ENCODE peak calls at places on chromosomes 5 and 9, in ten cellular contexts. One of them, this sample, is unnamed.

GRCh38 chr5:136057401-136057951 is 28.7 kb downstream of the TGFBI start:
- DNase-seq in tibial artery: no peak
- DNase-seq in memory B cell: no peak
- DNase-seq in stimulated activated CD4-positive, alpha-beta T cell treated with anti-CD3 and anti-CD28 coated beads, Interleukin-4, amount 100 ng/mL, for 4 hours: no peak
- DNase-seq in BJ: no peak
- DNase-seq in GM10248: no peak
- DNase-seq in lung microvascular endothelial cell: no peak
- DNase-seq in stimulated activated CD8-positive, alpha-beta memory T cell treated with anti-CD3 and anti-CD28 coated beads, Interleukin-4, amount 100 ng/mL, for 48 hours: no peak
- DNase-seq in amygdala: no peak
- DNase-seq in GM12865: no peak
- DNase-seq in this sample: no peak

GRCh38 chr5:175520321-175520720 is 42.0 kb downstream of the SFXN1 start:
- DNase-seq in tibial artery: no peak
- DNase-seq in memory B cell: no peak
- DNase-seq in stimulated activated CD4-positive, alpha-beta T cell treated with anti-CD3 and anti-CD28 coated beads, Interleukin-4, amount 100 ng/mL, for 4 hours: peak
- DNase-seq in BJ: no peak
- DNase-seq in GM10248: no peak
- DNase-seq in lung microvascular endothelial cell: no peak
- DNase-seq in stimulated activated CD8-positive, alpha-beta memory T cell treated with anti-CD3 and anti-CD28 coated beads, Interleukin-4, amount 100 ng/mL, for 48 hours: peak
- DNase-seq in amygdala: no peak
- DNase-seq in GM12865: no peak
- DNase-seq in this sample: no peak

GRCh38 chr9:92342825-92343488 is 17.2 kb downstream of the CENPP start:
- DNase-seq in tibial artery: no peak
- DNase-seq in memory B cell: no peak
- DNase-seq in stimulated activated CD4-positive, alpha-beta T cell treated with anti-CD3 and anti-CD28 coated beads, Interleukin-4, amount 100 ng/mL, for 4 hours: no peak
- DNase-seq in BJ: no peak
- DNase-seq in GM10248: no peak
- DNase-seq in lung microvascular endothelial cell: peak
- DNase-seq in stimulated activated CD8-positive, alpha-beta memory T cell treated with anti-CD3 and anti-CD28 coated beads, Interleukin-4, amount 100 ng/mL, for 48 hours: no peak
- DNase-seq in amygdala: no peak
- DNase-seq in GM12865: no peak
- DNase-seq in this sample: no peak

GRCh38 chr9:110370316-110370715 is 32.7 kb upstream of the TXNDC8 start:
- DNase-seq in tibial artery: no peak
- DNase-seq in memory B cell: no peak
- DNase-seq in stimulated activated CD4-positive, alpha-beta T cell treated with anti-CD3 and anti-CD28 coated beads, Interleukin-4, amount 100 ng/mL, for 4 hours: no peak
- DNase-seq in BJ: no peak
- DNase-seq in GM10248: no peak
- DNase-seq in lung microvascular endothelial cell: no peak
- DNase-seq in stimulated activated CD8-positive, alpha-beta memory T cell treated with anti-CD3 and anti-CD28 coated beads, Interleukin-4, amount 100 ng/mL, for 48 hours: no peak
- DNase-seq in amygdala: no peak
- DNase-seq in GM12865: no peak
- DNase-seq in this sample: no peak

GRCh38 chr5:73605223-73606087 is 20.5 kb upstream of the ARHGEF28 start:
- DNase-seq in tibial artery: no peak
- DNase-seq in memory B cell: no peak
- DNase-seq in stimulated activated CD4-positive, alpha-beta T cell treated with anti-CD3 and anti-CD28 coated beads, Interleukin-4, amount 100 ng/mL, for 4 hours: no peak
- DNase-seq in BJ: no peak
- DNase-seq in GM10248: no peak
- DNase-seq in lung microvascular endothelial cell: peak
- DNase-seq in stimulated activated CD8-positive, alpha-beta memory T cell treated with anti-CD3 and anti-CD28 coated beads, Interleukin-4, amount 100 ng/mL, for 48 hours: no peak
- DNase-seq in amygdala: no peak
- DNase-seq in GM12865: no peak
- DNase-seq in this sample: no peak

GRCh38 chr9:107631788-107632187 is 142.2 kb upstream of the KLF4 start:
- DNase-seq in tibial artery: no peak
- DNase-seq in memory B cell: no peak
- DNase-seq in stimulated activated CD4-positive, alpha-beta T cell treated with anti-CD3 and anti-CD28 coated beads, Interleukin-4, amount 100 ng/mL, for 4 hours: no peak
- DNase-seq in BJ: no peak
- DNase-seq in GM10248: no peak
- DNase-seq in lung microvascular endothelial cell: no peak
- DNase-seq in stimulated activated CD8-positive, alpha-beta memory T cell treated with anti-CD3 and anti-CD28 coated beads, Interleukin-4, amount 100 ng/mL, for 48 hours: no peak
- DNase-seq in amygdala: no peak
- DNase-seq in GM12865: no peak
- DNase-seq in this sample: no peak

GRCh38 chr5:34517249-34517648 is 138.9 kb upstream of the RAI14 start:
- DNase-seq in tibial artery: no peak
- DNase-seq in memory B cell: no peak
- DNase-seq in stimulated activated CD4-positive, alpha-beta T cell treated with anti-CD3 and anti-CD28 coated beads, Interleukin-4, amount 100 ng/mL, for 4 hours: no peak
- DNase-seq in BJ: no peak
- DNase-seq in GM10248: no peak
- DNase-seq in lung microvascular endothelial cell: peak
- DNase-seq in stimulated activated CD8-positive, alpha-beta memory T cell treated with anti-CD3 and anti-CD28 coated beads, Interleukin-4, amount 100 ng/mL, for 48 hours: no peak
- DNase-seq in amygdala: no peak
- DNase-seq in GM12865: no peak
- DNase-seq in this sample: no peak

GRCh38 chr9:69877852-69878507 is 57.4 kb downstream of the CFAP95 start:
- DNase-seq in tibial artery: no peak
- DNase-seq in memory B cell: no peak
- DNase-seq in stimulated activated CD4-positive, alpha-beta T cell treated with anti-CD3 and anti-CD28 coated beads, Interleukin-4, amount 100 ng/mL, for 4 hours: no peak
- DNase-seq in BJ: no peak
- DNase-seq in GM10248: peak
- DNase-seq in lung microvascular endothelial cell: peak
- DNase-seq in stimulated activated CD8-positive, alpha-beta memory T cell treated with anti-CD3 and anti-CD28 coated beads, Interleukin-4, amount 100 ng/mL, for 48 hours: no peak
- DNase-seq in amygdala: no peak
- DNase-seq in GM12865: peak
- DNase-seq in this sample: no peak

GRCh38 chr9:101485873-101486692 is 47.6 kb upstream of the RNF20 start:
- DNase-seq in tibial artery: peak
- DNase-seq in memory B cell: no peak
- DNase-seq in stimulated activated CD4-positive, alpha-beta T cell treated with anti-CD3 and anti-CD28 coated beads, Interleukin-4, amount 100 ng/mL, for 4 hours: no peak
- DNase-seq in BJ: no peak
- DNase-seq in GM10248: no peak
- DNase-seq in lung microvascular endothelial cell: peak
- DNase-seq in stimulated activated CD8-positive, alpha-beta memory T cell treated with anti-CD3 and anti-CD28 coated beads, Interleukin-4, amount 100 ng/mL, for 48 hours: no peak
- DNase-seq in amygdala: no peak
- DNase-seq in GM12865: no peak
- DNase-seq in this sample: peak

GRCh38 chr9:36442710-36443109 is 42.6 kb upstream of the RNF38 start:
- DNase-seq in tibial artery: no peak
- DNase-seq in memory B cell: no peak
- DNase-seq in stimulated activated CD4-positive, alpha-beta T cell treated with anti-CD3 and anti-CD28 coated beads, Interleukin-4, amount 100 ng/mL, for 4 hours: no peak
- DNase-seq in BJ: no peak
- DNase-seq in GM10248: no peak
- DNase-seq in lung microvascular endothelial cell: no peak
- DNase-seq in stimulated activated CD8-positive, alpha-beta memory T cell treated with anti-CD3 and anti-CD28 coated beads, Interleukin-4, amount 100 ng/mL, for 48 hours: no peak
- DNase-seq in amygdala: no peak
- DNase-seq in GM12865: no peak
- DNase-seq in this sample: no peak

GRCh38 chr9:123998970-123999621 is 12.5 kb upstream of the LHX2 start:
- DNase-seq in tibial artery: no peak
- DNase-seq in memory B cell: peak
- DNase-seq in stimulated activated CD4-positive, alpha-beta T cell treated with anti-CD3 and anti-CD28 coated beads, Interleukin-4, amount 100 ng/mL, for 4 hours: no peak
- DNase-seq in BJ: no peak
- DNase-seq in GM10248: no peak
- DNase-seq in lung microvascular endothelial cell: no peak
- DNase-seq in stimulated activated CD8-positive, alpha-beta memory T cell treated with anti-CD3 and anti-CD28 coated beads, Interleukin-4, amount 100 ng/mL, for 48 hours: no peak
- DNase-seq in amygdala: no peak
- DNase-seq in GM12865: peak
- DNase-seq in this sample: no peak

GRCh38 chr9:123742009-123742767 is 187.7 kb downstream of the DENND1A start:
- DNase-seq in tibial artery: peak
- DNase-seq in memory B cell: no peak
- DNase-seq in stimulated activated CD4-positive, alpha-beta T cell treated with anti-CD3 and anti-CD28 coated beads, Interleukin-4, amount 100 ng/mL, for 4 hours: no peak
- DNase-seq in BJ: no peak
- DNase-seq in GM10248: no peak
- DNase-seq in lung microvascular endothelial cell: peak
- DNase-seq in stimulated activated CD8-positive, alpha-beta memory T cell treated with anti-CD3 and anti-CD28 coated beads, Interleukin-4, amount 100 ng/mL, for 48 hours: no peak
- DNase-seq in amygdala: no peak
- DNase-seq in GM12865: no peak
- DNase-seq in this sample: no peak

GRCh38 chr9:113583511-113584470 is 120.3 kb downstream of the RGS3 start:
- DNase-seq in tibial artery: no peak
- DNase-seq in memory B cell: no peak
- DNase-seq in stimulated activated CD4-positive, alpha-beta T cell treated with anti-CD3 and anti-CD28 coated beads, Interleukin-4, amount 100 ng/mL, for 4 hours: no peak
- DNase-seq in BJ: no peak
- DNase-seq in GM10248: no peak
- DNase-seq in lung microvascular endothelial cell: no peak
- DNase-seq in stimulated activated CD8-positive, alpha-beta memory T cell treated with anti-CD3 and anti-CD28 coated beads, Interleukin-4, amount 100 ng/mL, for 48 hours: no peak
- DNase-seq in amygdala: no peak
- DNase-seq in GM12865: no peak
- DNase-seq in this sample: no peak

GRCh38 chr5:169299146-169299545 is 1.8 kb downstream of the SLIT3 start:
- DNase-seq in tibial artery: no peak
- DNase-seq in memory B cell: no peak
- DNase-seq in stimulated activated CD4-positive, alpha-beta T cell treated with anti-CD3 and anti-CD28 coated beads, Interleukin-4, amount 100 ng/mL, for 4 hours: no peak
- DNase-seq in BJ: no peak
- DNase-seq in GM10248: no peak
- DNase-seq in lung microvascular endothelial cell: no peak
- DNase-seq in stimulated activated CD8-positive, alpha-beta memory T cell treated with anti-CD3 and anti-CD28 coated beads, Interleukin-4, amount 100 ng/mL, for 48 hours: no peak
- DNase-seq in amygdala: no peak
- DNase-seq in GM12865: no peak
- DNase-seq in this sample: no peak

GRCh38 chr9:129640086-129640870 is 1.7 kb downstream of the ASB6 start:
- DNase-seq in tibial artery: no peak
- DNase-seq in memory B cell: no peak
- DNase-seq in stimulated activated CD4-positive, alpha-beta T cell treated with anti-CD3 and anti-CD28 coated beads, Interleukin-4, amount 100 ng/mL, for 4 hours: no peak
- DNase-seq in BJ: no peak
- DNase-seq in GM10248: no peak
- DNase-seq in lung microvascular endothelial cell: peak
- DNase-seq in stimulated activated CD8-positive, alpha-beta memory T cell treated with anti-CD3 and anti-CD28 coated beads, Interleukin-4, amount 100 ng/mL, for 48 hours: no peak
- DNase-seq in amygdala: no peak
- DNase-seq in GM12865: no peak
- DNase-seq in this sample: peak

GRCh38 chr5:134125195-134126015 is 10.9 kb downstream of the TCF7 start:
- DNase-seq in tibial artery: peak
- DNase-seq in memory B cell: no peak
- DNase-seq in stimulated activated CD4-positive, alpha-beta T cell treated with anti-CD3 and anti-CD28 coated beads, Interleukin-4, amount 100 ng/mL, for 4 hours: no peak
- DNase-seq in BJ: peak
- DNase-seq in GM10248: no peak
- DNase-seq in lung microvascular endothelial cell: peak
- DNase-seq in stimulated activated CD8-positive, alpha-beta memory T cell treated with anti-CD3 and anti-CD28 coated beads, Interleukin-4, amount 100 ng/mL, for 48 hours: peak
- DNase-seq in amygdala: no peak
- DNase-seq in GM12865: peak
- DNase-seq in this sample: peak

GRCh38 chr5:168881427-168882149 is 302.4 kb upstream of the PANK3 start:
- DNase-seq in tibial artery: no peak
- DNase-seq in memory B cell: no peak
- DNase-seq in stimulated activated CD4-positive, alpha-beta T cell treated with anti-CD3 and anti-CD28 coated beads, Interleukin-4, amount 100 ng/mL, for 4 hours: no peak
- DNase-seq in BJ: no peak
- DNase-seq in GM10248: peak
- DNase-seq in lung microvascular endothelial cell: no peak
- DNase-seq in stimulated activated CD8-positive, alpha-beta memory T cell treated with anti-CD3 and anti-CD28 coated beads, Interleukin-4, amount 100 ng/mL, for 48 hours: no peak
- DNase-seq in amygdala: no peak
- DNase-seq in GM12865: peak
- DNase-seq in this sample: peak

GRCh38 chr9:103041961-103042360 is 46.8 kb downstream of the CYLC2 start:
- DNase-seq in tibial artery: no peak
- DNase-seq in memory B cell: no peak
- DNase-seq in stimulated activated CD4-positive, alpha-beta T cell treated with anti-CD3 and anti-CD28 coated beads, Interleukin-4, amount 100 ng/mL, for 4 hours: no peak
- DNase-seq in BJ: no peak
- DNase-seq in GM10248: no peak
- DNase-seq in lung microvascular endothelial cell: no peak
- DNase-seq in stimulated activated CD8-positive, alpha-beta memory T cell treated with anti-CD3 and anti-CD28 coated beads, Interleukin-4, amount 100 ng/mL, for 48 hours: no peak
- DNase-seq in amygdala: no peak
- DNase-seq in GM12865: no peak
- DNase-seq in this sample: no peak

GRCh38 chr9:132994410-132995120 is 16.1 kb downstream of the GFI1B start:
- DNase-seq in tibial artery: no peak
- DNase-seq in memory B cell: no peak
- DNase-seq in stimulated activated CD4-positive, alpha-beta T cell treated with anti-CD3 and anti-CD28 coated beads, Interleukin-4, amount 100 ng/mL, for 4 hours: no peak
- DNase-seq in BJ: no peak
- DNase-seq in GM10248: peak
- DNase-seq in lung microvascular endothelial cell: no peak
- DNase-seq in stimulated activated CD8-positive, alpha-beta memory T cell treated with anti-CD3 and anti-CD28 coated beads, Interleukin-4, amount 100 ng/mL, for 48 hours: peak
- DNase-seq in amygdala: no peak
- DNase-seq in GM12865: peak
- DNase-seq in this sample: no peak

GRCh38 chr5:131983244-131983771 is 28.1 kb downstream of the ACSL6 start:
- DNase-seq in tibial artery: no peak
- DNase-seq in memory B cell: no peak
- DNase-seq in stimulated activated CD4-positive, alpha-beta T cell treated with anti-CD3 and anti-CD28 coated beads, Interleukin-4, amount 100 ng/mL, for 4 hours: no peak
- DNase-seq in BJ: no peak
- DNase-seq in GM10248: no peak
- DNase-seq in lung microvascular endothelial cell: no peak
- DNase-seq in stimulated activated CD8-positive, alpha-beta memory T cell treated with anti-CD3 and anti-CD28 coated beads, Interleukin-4, amount 100 ng/mL, for 48 hours: no peak
- DNase-seq in amygdala: no peak
- DNase-seq in GM12865: no peak
- DNase-seq in this sample: no peak

GRCh38 chr9:8880031-8880430 is 1080.5 kb upstream of the DMAC1 start:
- DNase-seq in tibial artery: no peak
- DNase-seq in memory B cell: no peak
- DNase-seq in stimulated activated CD4-positive, alpha-beta T cell treated with anti-CD3 and anti-CD28 coated beads, Interleukin-4, amount 100 ng/mL, for 4 hours: no peak
- DNase-seq in BJ: no peak
- DNase-seq in GM10248: no peak
- DNase-seq in lung microvascular endothelial cell: no peak
- DNase-seq in stimulated activated CD8-positive, alpha-beta memory T cell treated with anti-CD3 and anti-CD28 coated beads, Interleukin-4, amount 100 ng/mL, for 48 hours: no peak
- DNase-seq in amygdala: no peak
- DNase-seq in GM12865: no peak
- DNase-seq in this sample: no peak

GRCh38 chr9:123073991-123074422 is 40.5 kb downstream of the GPR21 start:
- DNase-seq in tibial artery: no peak
- DNase-seq in memory B cell: no peak
- DNase-seq in stimulated activated CD4-positive, alpha-beta T cell treated with anti-CD3 and anti-CD28 coated beads, Interleukin-4, amount 100 ng/mL, for 4 hours: no peak
- DNase-seq in BJ: peak
- DNase-seq in GM10248: no peak
- DNase-seq in lung microvascular endothelial cell: peak
- DNase-seq in stimulated activated CD8-positive, alpha-beta memory T cell treated with anti-CD3 and anti-CD28 coated beads, Interleukin-4, amount 100 ng/mL, for 48 hours: no peak
- DNase-seq in amygdala: no peak
- DNase-seq in GM12865: no peak
- DNase-seq in this sample: no peak

GRCh38 chr9:119044801-119045200 is 324.4 kb downstream of the BRINP1 start:
- DNase-seq in tibial artery: no peak
- DNase-seq in memory B cell: no peak
- DNase-seq in stimulated activated CD4-positive, alpha-beta T cell treated with anti-CD3 and anti-CD28 coated beads, Interleukin-4, amount 100 ng/mL, for 4 hours: no peak
- DNase-seq in BJ: no peak
- DNase-seq in GM10248: no peak
- DNase-seq in lung microvascular endothelial cell: no peak
- DNase-seq in stimulated activated CD8-positive, alpha-beta memory T cell treated with anti-CD3 and anti-CD28 coated beads, Interleukin-4, amount 100 ng/mL, for 48 hours: no peak
- DNase-seq in amygdala: no peak
- DNase-seq in GM12865: no peak
- DNase-seq in this sample: no peak

GRCh38 chr9:113892861-113893491 is 16.9 kb downstream of the ZNF618 start:
- DNase-seq in tibial artery: no peak
- DNase-seq in memory B cell: no peak
- DNase-seq in stimulated activated CD4-positive, alpha-beta T cell treated with anti-CD3 and anti-CD28 coated beads, Interleukin-4, amount 100 ng/mL, for 4 hours: no peak
- DNase-seq in BJ: no peak
- DNase-seq in GM10248: no peak
- DNase-seq in lung microvascular endothelial cell: no peak
- DNase-seq in stimulated activated CD8-positive, alpha-beta memory T cell treated with anti-CD3 and anti-CD28 coated beads, Interleukin-4, amount 100 ng/mL, for 48 hours: no peak
- DNase-seq in amygdala: no peak
- DNase-seq in GM12865: no peak
- DNase-seq in this sample: no peak

GRCh38 chr9:99515874-99516656 is 294.0 kb downstream of the SEC61B start:
- DNase-seq in tibial artery: no peak
- DNase-seq in memory B cell: no peak
- DNase-seq in stimulated activated CD4-positive, alpha-beta T cell treated with anti-CD3 and anti-CD28 coated beads, Interleukin-4, amount 100 ng/mL, for 4 hours: no peak
- DNase-seq in BJ: no peak
- DNase-seq in GM10248: peak
- DNase-seq in lung microvascular endothelial cell: no peak
- DNase-seq in stimulated activated CD8-positive, alpha-beta memory T cell treated with anti-CD3 and anti-CD28 coated beads, Interleukin-4, amount 100 ng/mL, for 48 hours: no peak
- DNase-seq in amygdala: no peak
- DNase-seq in GM12865: peak
- DNase-seq in this sample: no peak

GRCh38 chr5:14417792-14418765 is 163.5 kb upstream of the OTULINL start:
- DNase-seq in tibial artery: no peak
- DNase-seq in memory B cell: no peak
- DNase-seq in stimulated activated CD4-positive, alpha-beta T cell treated with anti-CD3 and anti-CD28 coated beads, Interleukin-4, amount 100 ng/mL, for 4 hours: no peak
- DNase-seq in BJ: no peak
- DNase-seq in GM10248: no peak
- DNase-seq in lung microvascular endothelial cell: no peak
- DNase-seq in stimulated activated CD8-positive, alpha-beta memory T cell treated with anti-CD3 and anti-CD28 coated beads, Interleukin-4, amount 100 ng/mL, for 48 hours: no peak
- DNase-seq in amygdala: no peak
- DNase-seq in GM12865: no peak
- DNase-seq in this sample: no peak

GRCh38 chr5:151022511-151023018 is 2.2 kb downstream of the GPX3 start:
- DNase-seq in tibial artery: peak
- DNase-seq in memory B cell: no peak
- DNase-seq in stimulated activated CD4-positive, alpha-beta T cell treated with anti-CD3 and anti-CD28 coated beads, Interleukin-4, amount 100 ng/mL, for 4 hours: no peak
- DNase-seq in BJ: no peak
- DNase-seq in GM10248: no peak
- DNase-seq in lung microvascular endothelial cell: peak
- DNase-seq in stimulated activated CD8-positive, alpha-beta memory T cell treated with anti-CD3 and anti-CD28 coated beads, Interleukin-4, amount 100 ng/mL, for 48 hours: no peak
- DNase-seq in amygdala: no peak
- DNase-seq in GM12865: no peak
- DNase-seq in this sample: no peak

GRCh38 chr5:17316973-17317459 is 99.6 kb downstream of the BASP1 start:
- DNase-seq in tibial artery: no peak
- DNase-seq in memory B cell: peak
- DNase-seq in stimulated activated CD4-positive, alpha-beta T cell treated with anti-CD3 and anti-CD28 coated beads, Interleukin-4, amount 100 ng/mL, for 4 hours: no peak
- DNase-seq in BJ: no peak
- DNase-seq in GM10248: peak
- DNase-seq in lung microvascular endothelial cell: no peak
- DNase-seq in stimulated activated CD8-positive, alpha-beta memory T cell treated with anti-CD3 and anti-CD28 coated beads, Interleukin-4, amount 100 ng/mL, for 48 hours: no peak
- DNase-seq in amygdala: no peak
- DNase-seq in GM12865: peak
- DNase-seq in this sample: no peak